ENCODE peak calls at places on chromosome 5, in four cellular contexts. S is CD8-positive, alpha-beta memory T cell; M is endothelial cell of umbilical vein; Y is tibial nerve. A is an unnamed sample. For H3K4me1, the result is how much of the 10 kb centered on the place peaks cover.

GRCh38 chr5:14108170-14108996 is 34.8 kb upstream of the TRIO start:
- DNase-seq in Y (peak), S (no peak), M (peak), A (no peak)

GRCh38 chr5:164868761-164869160 is 1363.3 kb downstream of the MAT2B start:
- DNase-seq in Y (no peak), M (no peak), S (no peak), A (no peak)

GRCh38 chr5:146623657-146624056 is 107.7 kb upstream of the GPR151 start:
- DNase-seq in Y (no peak), S (no peak), M (no peak), A (no peak)

GRCh38 chr5:109567374-109568044 is 122.2 kb upstream of the MAN2A1 start:
- DNase-seq in S (no peak), Y (no peak), M (no peak), A (no peak)

GRCh38 chr5:20972419-20972925 is 984.5 kb upstream of the CDH18 start:
- DNase-seq in M (peak), Y (no peak), S (no peak), A (no peak)

GRCh38 chr5:173659423-173659822 is 43.0 kb upstream of the BOD1 start:
- DNase-seq in S (no peak), M (no peak), Y (no peak), A (no peak)

GRCh38 chr5:179623906-179624741 is 653 bp upstream of the HNRNPH1 start:
- DNase-seq in Y (no peak), M (peak), S (peak), A (peak)

GRCh38 chr5:94245608-94246007 is 372.8 kb downstream of the KIAA0825 start:
- DNase-seq in M (no peak), S (no peak), Y (no peak), A (no peak)

GRCh38 chr5:53922508-53923498 is 362.4 kb downstream of the NDUFS4 start:
- DNase-seq in M (no peak), S (no peak), Y (no peak), A (no peak)

GRCh38 chr5:157187046-157187754 is 6.6 kb downstream of the ITK start:
- DNase-seq in Y (no peak), S (no peak), M (no peak), A (no peak)

GRCh38 chr5:54944364-54944763 is 41.0 kb downstream of the ESM1 start:
- DNase-seq in M (peak), Y (no peak), S (peak), A (peak)

GRCh38 chr5:116600876-116601275 is 26.3 kb upstream of the SEMA6A start:
- DNase-seq in Y (no peak), M (no peak), S (no peak), A (no peak)

GRCh38 chr5:181192337-181193046 is 12.5 kb downstream of the TRIM7 start:
- DNase-seq in M (no peak), Y (no peak), S (no peak), A (no peak)

DNA sequence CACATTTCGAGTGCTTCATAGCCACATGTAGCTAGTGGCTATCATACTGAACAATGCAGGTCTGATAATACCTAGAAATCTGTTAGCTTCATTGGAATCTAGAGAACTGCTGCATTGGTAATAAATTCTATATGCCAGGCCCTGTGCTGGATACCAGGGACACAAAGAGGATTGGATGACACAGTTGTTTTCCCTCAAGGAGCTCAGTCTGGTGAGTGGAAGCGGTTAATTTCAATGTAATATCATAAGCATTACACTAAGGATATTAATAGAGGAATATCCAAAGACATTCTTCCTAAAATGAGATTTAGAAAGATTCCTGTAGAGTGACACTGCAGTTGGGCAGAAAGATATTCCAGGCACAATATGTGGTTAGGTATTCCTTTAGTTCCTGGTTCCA is 5.9 kb downstream of the CMYA5 start:
- DNase-seq in S (no peak), M (no peak), Y (no peak), A (no peak)
- H3K4me1 ChIP-seq in S (under half), M (under half), Y (under half), A (under half)

DNA sequence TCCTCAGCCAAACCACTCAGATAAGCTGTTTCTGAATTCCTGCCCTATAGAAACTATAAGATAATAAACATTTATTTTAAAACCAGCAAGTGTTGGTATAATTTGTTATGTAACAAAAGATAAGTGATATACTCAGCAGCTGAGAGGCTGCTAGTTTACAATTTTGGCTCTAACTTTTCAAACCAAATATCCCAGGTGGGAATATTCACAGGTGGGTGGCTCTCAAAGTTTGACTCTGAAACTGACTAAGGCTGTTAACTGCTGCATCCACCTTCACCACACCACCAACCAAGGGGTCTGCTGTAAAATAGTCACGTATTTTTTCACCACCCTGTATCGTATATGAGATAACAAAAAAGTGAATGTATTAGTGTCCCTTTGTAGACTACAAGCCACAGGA is 9.7 kb upstream of the ZNF366 start:
- DNase-seq in M (no peak), S (no peak), Y (no peak), A (no peak)
- H3K27ac ChIP-seq in M (no peak), S (no peak), Y (no peak), A (no peak)

GRCh38 chr5:17224858-17225436 is 7.5 kb downstream of the BASP1 start:
- DNase-seq in Y (no peak), S (no peak), M (no peak), A (no peak)
- H3K4me1 ChIP-seq in Y (under half), S (under half), M (under half), A (under half)

GRCh38 chr5:66981266-66981665 is 215.3 kb downstream of the CD180 start:
- DNase-seq in M (no peak), S (no peak), Y (no peak), A (no peak)
- H3K27ac ChIP-seq in M (no peak), S (no peak), Y (peak), A (no peak)

A was measured in CD4-positive, CD25-positive, alpha-beta regulatory T cell.